ENCODE peak calls at places on chromosomes 16 and 17, in seven cellular contexts. E, C, X, A, Z, S and M are unnamed samples.

GRCh38 chr17:76004750-76005262 is 4.2 kb downstream of the CDK3 start:
- DNase-seq in X (peak; percentile 45), E (no peak), S (no peak), A (no peak), Z (no peak), C (no peak), M (no peak)

GRCh38 chr17:43568506-43569082 is 22.5 kb upstream of the ETV4 start:
- DNase-seq in E (no peak), Z (no peak), C (no peak), X (no peak), S (no peak), A (no peak), M (no peak)

GRCh38 chr17:27457405-27457730 is 1.1 kb downstream of the KSR1 start:
- DNase-seq in S (no peak), C (no peak), A (no peak), X (no peak), E (no peak), Z (no peak), M (no peak)

GRCh38 chr17:40017422-40018080 is 2.3 kb downstream of the CSF3 start:
- DNase-seq in A (no peak), E (no peak), X (no peak), S (no peak), Z (no peak), C (no peak), M (no peak)

GRCh38 chr17:51608251-51608933 is 348.0 kb downstream of the UTP18 start:
- DNase-seq in A (no peak), X (no peak), E (no peak), Z (no peak), S (no peak), C (no peak), M (no peak)

GRCh38 chr17:72145972-72146755 is 25.3 kb downstream of the SOX9 start:
- DNase-seq in Z (no peak), E (no peak), S (no peak), C (no peak), X (no peak), A (no peak), M (no peak)

GRCh38 chr17:66730497-66730923 is 104.4 kb upstream of the CACNG5 start:
- DNase-seq in S (no peak), E (no peak), X (no peak), Z (no peak), A (no peak), C (no peak), M (no peak)

GRCh38 chr17:3665834-3666233 is 2.5 kb downstream of the TAX1BP3 start:
- DNase-seq in X (peak; percentile 43), C (no peak), S (no peak), E (no peak), Z (no peak), A (peak; percentile 55), M (no peak)

GRCh38 chr17:74728033-74728701 is 8.9 kb upstream of the RAB37 start:
- DNase-seq in C (no peak), S (no peak), E (no peak), Z (no peak), X (no peak), A (no peak), M (no peak)

GRCh38 chr17:15740570-15741120 is 8.6 kb downstream of the TBC1D26 start:
- DNase-seq in E (no peak), S (no peak), X (no peak), Z (no peak), C (no peak), A (no peak), M (peak; percentile 55)

GRCh38 chr17:199195-199604 is 17.8 kb upstream of the DOC2B start:
- DNase-seq in S (no peak), C (no peak), A (no peak), E (no peak), Z (no peak), X (peak; percentile 48), M (no peak)

GRCh38 chr16:84080378-84080777 is 36.4 kb downstream of the MBTPS1 start:
- DNase-seq in X (peak; percentile 84), E (no peak), A (peak; percentile 69), Z (no peak), C (no peak), S (no peak), M (peak; percentile 60)

GRCh38 chr17:38332735-38333134 is 11.0 kb downstream of the GPR179 start:
- DNase-seq in E (no peak), C (no peak), Z (no peak), A (no peak), S (no peak), X (no peak), M (no peak)

GRCh38 chr17:44383861-44384260 is 5.6 kb downstream of the ITGA2B start:
- DNase-seq in E (no peak), X (peak; percentile 5), Z (no peak), A (no peak), S (no peak), C (no peak), M (peak; percentile 42)

GRCh38 chr16:89775223-89775622 is 41.2 kb downstream of the FANCA start:
- DNase-seq in C (no peak), S (no peak), A (no peak), Z (no peak), X (no peak), E (no peak), M (peak; percentile 63)

GRCh38 chr17:51289776-51290175 is 29.4 kb downstream of the UTP18 start:
- DNase-seq in Z (no peak), A (no peak), S (no peak), C (no peak), X (no peak), E (no peak), M (no peak)

GRCh38 chr16:12094537-12095265 is 118.2 kb downstream of the SNX29 start:
- DNase-seq in Z (no peak), X (no peak), S (no peak), C (no peak), A (no peak), E (no peak), M (no peak)

GRCh38 chr17:19534562-19535149 is 1.0 kb downstream of the SLC47A1 start:
- DNase-seq in A (no peak), S (no peak), Z (no peak), C (no peak), E (no peak), X (no peak), M (no peak)

GRCh38 chr17:5921919-5922318 is 148.3 kb upstream of the WSCD1 start:
- DNase-seq in C (no peak), A (no peak), E (peak; percentile 21), X (no peak), S (no peak), Z (no peak), M (no peak)

GRCh38 chr17:49588726-49589555 is 13.3 kb downstream of the NXPH3 start:
- DNase-seq in C (no peak), Z (peak; percentile 15), E (no peak), A (no peak), X (no peak), S (no peak), M (no peak)

GRCh38 chr16:28904828-28905227 is 20.2 kb downstream of the RABEP2 start:
- DNase-seq in X (no peak), C (no peak), Z (no peak), S (no peak), E (no peak), A (no peak), M (peak; percentile 66)

GRCh38 chr16:28905229-28905754 is 19.7 kb downstream of the RABEP2 start:
- DNase-seq in A (no peak), S (no peak), E (no peak), X (no peak), Z (no peak), C (no peak), M (peak; percentile 64)

GRCh38 chr16:28904363-28904762 is 20.7 kb downstream of the RABEP2 start:
- DNase-seq in C (no peak), X (no peak), Z (no peak), A (no peak), S (no peak), E (no peak), M (peak; percentile 72)

GRCh38 chr16:28903344-28904042 is 21.5 kb downstream of the RABEP2 start:
- DNase-seq in A (no peak), X (no peak), S (no peak), E (no peak), Z (no peak), C (no peak), M (peak; percentile 72)

GRCh38 chr16:28905800-28906372 is 19.2 kb downstream of the RABEP2 start:
- DNase-seq in A (no peak), C (no peak), E (no peak), Z (no peak), S (no peak), X (no peak), M (no peak)
- TF ChIP-seq POLR2A in A (no peak), C (no peak), E (no peak), Z (no peak), S (no peak), X (no peak), M (no peak)

DNA sequence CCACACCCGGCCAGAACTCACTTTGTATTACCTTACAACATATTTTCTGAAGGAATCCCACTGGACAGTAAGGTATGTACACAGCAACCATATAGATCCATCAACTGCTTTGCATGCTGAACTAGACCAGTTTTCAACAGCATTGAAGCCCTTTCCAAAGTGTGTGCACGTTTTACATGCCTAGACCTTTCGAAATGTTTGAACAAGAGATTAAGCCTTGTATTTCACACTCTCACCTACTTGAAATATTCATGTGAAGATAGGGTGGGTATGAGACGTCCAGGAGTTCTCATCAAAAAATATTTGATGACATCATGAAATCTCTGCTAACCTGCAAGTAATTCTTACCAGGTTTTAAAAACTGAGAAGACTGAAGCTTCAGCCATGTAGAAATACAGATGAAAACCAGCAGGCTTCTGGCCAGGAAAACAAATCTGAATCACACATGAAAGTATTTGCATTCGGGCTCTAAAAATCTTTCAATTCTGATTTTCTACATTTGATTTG is 387.0 kb upstream of the PSMD7 start:
- DNase-seq in E (no peak), Z (no peak), X (no peak), S (no peak), C (no peak), A (no peak), M (no peak)
- H3K27me3 ChIP-seq in E (peaks cover 56% of the 10 kb centered on the region), Z (no peaks in the 10 kb centered on the region), X (no peaks in the 10 kb centered on the region), S (no peaks in the 10 kb centered on the region), C (no peaks in the 10 kb centered on the region), A (no peaks in the 10 kb centered on the region), M (no peaks in the 10 kb centered on the region)

DNA sequence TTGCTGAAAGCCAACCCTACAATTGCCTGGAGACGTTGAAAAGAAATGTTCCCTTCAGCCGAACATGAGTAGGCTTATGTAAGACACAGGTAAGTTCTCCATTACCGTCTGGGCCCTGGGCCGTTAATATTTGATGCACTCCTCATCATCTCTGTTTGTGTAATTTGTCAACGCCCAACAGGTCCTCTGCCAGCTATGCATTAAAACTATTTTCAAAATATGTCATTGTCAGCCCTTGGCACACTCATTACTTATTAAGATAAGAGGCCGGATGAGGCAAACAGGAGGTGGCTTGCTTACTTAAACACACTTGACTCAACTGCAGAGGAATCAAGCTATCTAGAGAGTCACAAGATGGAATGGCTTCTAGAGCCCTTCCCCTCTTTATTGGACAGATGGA is 544.9 kb downstream of the TOX3 start:
- DNase-seq in A (no peak), E (no peak), X (no peak), C (no peak), Z (no peak), S (no peak), M (no peak)
- TF ChIP-seq POLR2A in A (no peak), E (no peak), X (no peak), C (no peak), Z (no peak), S (no peak), M (no peak)

DNA sequence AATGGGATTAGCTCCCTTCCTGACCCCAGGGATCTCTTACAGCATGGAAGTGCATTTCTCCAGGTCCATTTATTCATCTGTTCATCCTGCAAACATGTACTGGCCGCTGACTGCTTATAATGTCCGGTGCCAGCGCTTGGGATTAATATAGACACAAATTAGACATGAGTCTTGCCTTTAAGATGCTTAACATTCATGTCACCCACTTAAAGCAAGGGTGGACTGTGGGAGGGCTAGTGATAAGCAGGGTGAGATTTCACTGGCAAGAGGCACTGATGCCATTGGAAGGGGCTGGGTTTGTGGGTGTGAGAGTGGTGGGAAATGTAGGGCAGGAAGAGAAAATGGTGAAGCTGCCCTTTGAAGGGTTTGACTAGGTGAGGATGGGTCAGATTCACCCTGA is 92.2 kb upstream of the MPHOSPH6 start:
- DNase-seq in A (no peak), X (no peak), C (no peak), Z (no peak), S (no peak), E (no peak), M (no peak)
- H3K27me3 ChIP-seq in A (no peaks in the 10 kb centered on the region), X (no peaks in the 10 kb centered on the region), C (no peaks in the 10 kb centered on the region), Z (no peaks in the 10 kb centered on the region), S (no peaks in the 10 kb centered on the region), E (peaks cover 73% of the 10 kb centered on the region), M (no peaks in the 10 kb centered on the region)